ENCODE peak calls at places on chromosome 12, in eight cellular contexts. J is keratinocyte; V is transverse colon; E is fibroblast of lung; B is CD8-positive, alpha-beta memory T cell; N is spleen; T is psoas muscle; H is heart right ventricle. L is an unnamed sample.

GRCh38 chr12:130013771-130014484 is 110.1 kb upstream of the TMEM132D start:
- DNase-seq in N (no peak), E (peak; percentile 16), J (no peak), T (no peak), H (no peak), B (no peak), V (peak; percentile 35), L (no peak)

GRCh38 chr12:119115296-119115905 is 63.3 kb upstream of the HSPB8 start:
- DNase-seq in B (peak; percentile 2), H (peak; percentile 51), N (no peak), E (peak; percentile 18), J (no peak), T (no peak), V (peak; percentile 17), L (no peak)

GRCh38 chr12:90978117-90978770 is 23.3 kb upstream of the CCER1 start:
- DNase-seq in H (peak; percentile 15), B (no peak), J (no peak), T (no peak), V (no peak), N (no peak), E (peak; percentile 58), L (peak; percentile 88)

GRCh38 chr12:28618772-28619171 is 428.5 kb downstream of the CCDC91 start:
- DNase-seq in B (no peak), H (no peak), J (no peak), T (no peak), V (no peak), N (no peak), E (no peak), L (no peak)

GRCh38 chr12:52097045-52097666 is 17.7 kb downstream of the SMIM41 start:
- DNase-seq in N (peak; percentile 39), V (no peak), J (no peak), B (no peak), E (no peak), T (no peak), H (no peak), L (no peak)

GRCh38 chr12:95736631-95737030 is 53.9 kb downstream of the NTN4 start:
- DNase-seq in N (no peak), V (no peak), B (no peak), J (no peak), E (peak; percentile 6), T (no peak), H (peak; percentile 50), L (no peak)

GRCh38 chr12:62844915-62845314 is 90.0 kb downstream of the PPM1H start:
- DNase-seq in N (no peak), E (no peak), V (no peak), T (no peak), B (no peak), J (no peak), H (no peak), L (no peak)

GRCh38 chr12:128938886-128939285 is 85.6 kb downstream of the GLT1D1 start:
- DNase-seq in E (no peak), T (no peak), H (no peak), B (no peak), N (no peak), J (no peak), V (no peak), L (no peak)

GRCh38 chr12:109720152-109720855 is 6.7 kb downstream of the FAM222A start:
- DNase-seq in E (no peak), T (peak; percentile 77), J (no peak), V (no peak), H (peak; percentile 48), B (no peak), N (no peak), L (no peak)

GRCh38 chr12:16583991-16584745 is 21.8 kb downstream of the LMO3 start:
- DNase-seq in N (no peak), H (no peak), E (peak; percentile 87), B (no peak), T (no peak), V (no peak), J (peak; percentile 11), L (no peak)

GRCh38 chr12:51383281-51383905 is 7.8 kb downstream of the GALNT6 start:
- DNase-seq in H (no peak), T (no peak), N (no peak), J (no peak), E (no peak), B (no peak), V (no peak), L (no peak)

GRCh38 chr12:82866946-82867345 is 180.2 kb downstream of the TMTC2 start:
- DNase-seq in J (no peak), V (no peak), E (no peak), N (no peak), H (no peak), B (no peak), T (no peak), L (no peak)

GRCh38 chr12:28709996-28710685 is 438.9 kb upstream of the FAR2 start:
- DNase-seq in H (no peak), J (no peak), N (no peak), V (no peak), T (no peak), E (peak; percentile 14), B (no peak), L (peak; percentile 9)

GRCh38 chr12:89243786-89244185 is 108.5 kb downstream of the DUSP6 start:
- DNase-seq in B (no peak), E (no peak), T (no peak), V (no peak), J (no peak), N (no peak), H (no peak), L (no peak)

GRCh38 chr12:12533238-12533829 is 29.3 kb downstream of the DUSP16 start:
- DNase-seq in B (no peak), V (peak; percentile 60), N (no peak), E (peak; percentile 71), J (peak; percentile 57), H (peak; percentile 45), T (no peak), L (no peak)

GRCh38 chr12:110465024-110465423 is 3.0 kb downstream of the GPN3 start:
- DNase-seq in V (no peak), J (no peak), H (no peak), E (no peak), N (no peak), B (no peak), T (no peak), L (no peak)

GRCh38 chr12:92718483-92718985 is 15.7 kb downstream of the PLEKHG7 start:
- DNase-seq in V (no peak), B (no peak), H (no peak), N (no peak), J (no peak), E (no peak), T (no peak), L (no peak)

GRCh38 chr12:125677829-125678228 is 612.6 kb downstream of the AACS start:
- DNase-seq in T (no peak), V (no peak), N (no peak), B (no peak), E (no peak), H (no peak), J (no peak), L (no peak)

GRCh38 chr12:125678589-125678993 is 613.4 kb downstream of the AACS start:
- DNase-seq in H (no peak), J (no peak), E (no peak), N (no peak), B (no peak), V (no peak), T (no peak), L (no peak)

GRCh38 chr12:125674554-125674953 is 609.3 kb downstream of the AACS start:
- DNase-seq in E (no peak), J (no peak), N (no peak), H (no peak), V (no peak), B (no peak), T (no peak), L (no peak)
- H3K27ac ChIP-seq in E (no peak overlapping the region), J (no peak overlapping the region), N (no peak overlapping the region), H (no peak overlapping the region), V (no peak overlapping the region), B (no peak overlapping the region), T (no peak overlapping the region), L (no peak overlapping the region)

GRCh38 chr12:120225200-120225558 is 24.3 kb upstream of the RPLP0 start:
- DNase-seq in H (no peak), B (no peak), T (no peak), J (no peak), E (no peak), V (peak; percentile 60), N (no peak), L (no peak)
- H3K4me3 ChIP-seq in H (no peak overlapping the region), B (peak overlapping the region; percentile 9), T (no peak overlapping the region), J (peak overlapping the region; percentile 18), E (no peak overlapping the region), V (peak overlapping the region; percentile 30), N (peak overlapping the region; percentile 45), L (no peak overlapping the region)

GRCh38 chr12:46363582-46364299 is 8.8 kb downstream of the SLC38A2 start:
- DNase-seq in J (peak; percentile 21), H (no peak), N (no peak), V (no peak), B (no peak), E (no peak), T (no peak), L (no peak)

GRCh38 chr12:46366771-46367170 is 5.8 kb downstream of the SLC38A2 start:
- DNase-seq in N (no peak), B (no peak), J (no peak), E (no peak), V (no peak), T (no peak), H (no peak), L (no peak)

GRCh38 chr12:46364300-46364696 is 8.3 kb downstream of the SLC38A2 start:
- DNase-seq in H (no peak), T (no peak), V (no peak), J (no peak), E (no peak), B (no peak), N (no peak), L (no peak)

GRCh38 chr12:46365951-46366379 is 6.6 kb downstream of the SLC38A2 start:
- DNase-seq in E (peak; percentile 51), V (no peak), J (no peak), H (no peak), N (no peak), T (no peak), B (no peak), L (no peak)

GRCh38 chr12:46364777-46365580 is 7.6 kb downstream of the SLC38A2 start:
- DNase-seq in H (peak; percentile 71), T (no peak), E (peak; percentile 87), V (peak; percentile 71), J (no peak), N (no peak), B (no peak), L (peak; percentile 57)
- H3K4me1 ChIP-seq in H (peaks cover 76% of the 10 kb centered on the region), T (peaks cover 87% of the 10 kb centered on the region), E (peaks cover 8% of the 10 kb centered on the region), V (peaks cover 57% of the 10 kb centered on the region), J (peaks cover 56% of the 10 kb centered on the region), N (peaks cover 96% of the 10 kb centered on the region), B (peaks cover 59% of the 10 kb centered on the region), L (peaks cover 50% of the 10 kb centered on the region)

DNA sequence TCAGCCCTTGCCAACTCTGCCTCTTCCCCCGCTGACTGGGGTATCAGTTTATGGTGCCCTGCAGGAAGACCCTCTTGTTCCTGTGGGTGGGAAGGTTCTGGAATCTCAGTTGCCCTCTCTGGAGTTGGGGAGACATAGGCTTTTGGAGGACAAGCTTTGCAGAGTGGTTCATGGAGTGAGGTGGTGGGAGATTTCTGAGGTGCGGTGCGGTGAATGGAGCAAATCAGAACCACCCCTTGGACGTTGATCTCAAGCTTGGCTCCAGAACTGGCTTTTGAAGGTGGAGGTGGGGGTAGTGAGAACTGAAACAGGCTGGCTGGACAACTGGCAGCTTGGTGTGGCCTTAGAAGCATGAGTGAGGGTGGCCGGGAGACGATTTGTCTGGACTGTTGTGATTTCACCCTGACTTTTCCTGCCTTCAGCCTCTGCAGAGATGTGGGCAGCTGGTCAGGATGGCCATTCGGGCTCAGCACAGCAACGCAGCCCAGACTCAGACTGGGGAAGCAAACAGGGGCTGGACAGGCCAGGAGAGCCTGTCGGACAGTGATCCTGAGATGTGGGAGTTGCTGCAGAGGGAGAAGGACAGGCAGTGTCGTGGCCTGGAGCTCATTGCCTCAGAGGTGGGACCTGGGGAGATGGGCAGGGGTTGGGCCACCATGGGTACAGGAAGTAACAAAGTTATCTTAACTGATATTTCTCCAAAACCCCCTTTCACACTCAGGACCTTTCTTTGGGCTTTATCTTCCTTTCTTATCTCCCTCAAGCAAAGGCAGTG is 1.1 kb downstream of the SHMT2 start:
- DNase-seq in B (no peak), J (no peak), N (peak; percentile 72), V (no peak), E (no peak), T (no peak), H (no peak), L (no peak)
- H3K27ac ChIP-seq in B (peak overlapping the region; percentile 62), J (peak overlapping the region; percentile 94), N (peak overlapping the region; percentile 85), V (no peak overlapping the region), E (peak overlapping the region; percentile 91), T (no peak overlapping the region), H (peak overlapping the region; percentile 73), L (peak overlapping the region; percentile 75)

L was measured in SJSA1.